ENCODE peak calls at places on chromosomes 13 and 19, in eight cellular contexts. H, P, L, J, K, Z, G and F are unnamed samples.

GRCh38 chr19:7497292-7497691 is 8.5 kb upstream of the PEX11G start:
- DNase-seq in L (no peak), H (no peak), Z (no peak), P (no peak), J (no peak), G (peak; percentile 42), K (no peak), F (no peak)

GRCh38 chr13:67299072-67299635 is 69.0 kb upstream of the PCDH9 start:
- DNase-seq in H (peak; percentile 73), K (peak; percentile 38), G (no peak), L (no peak), P (no peak), J (no peak), Z (no peak), F (no peak)

GRCh38 chr13:39306639-39307589 is 268.7 kb downstream of the NHLRC3 start:
- DNase-seq in G (no peak), L (no peak), K (no peak), J (no peak), Z (no peak), P (no peak), H (no peak), F (no peak)

GRCh38 chr13:57763689-57764088 is 132.1 kb downstream of the PCDH17 start:
- DNase-seq in K (no peak), H (no peak), P (no peak), L (no peak), G (no peak), Z (no peak), J (no peak), F (no peak)

GRCh38 chr19:3190470-3190770 is 4.7 kb downstream of the NCLN start:
- DNase-seq in G (no peak), P (no peak), H (no peak), K (no peak), J (no peak), L (peak; percentile 43), Z (no peak), F (no peak)

GRCh38 chr19:57941593-57941992 is 5.9 kb downstream of the ZNF256 start:
- DNase-seq in L (no peak), J (no peak), H (no peak), Z (no peak), P (no peak), G (no peak), K (no peak), F (no peak)

GRCh38 chr13:96252903-96253302 is 163.0 kb downstream of the HS6ST3 start:
- DNase-seq in K (no peak), H (no peak), G (no peak), L (no peak), P (no peak), J (no peak), Z (no peak), F (no peak)

GRCh38 chr19:47093841-47094240 is 19.7 kb downstream of the ZC3H4 start:
- DNase-seq in H (no peak), Z (no peak), L (no peak), G (no peak), P (no peak), K (no peak), J (no peak), F (no peak)

GRCh38 chr13:108586826-108587225 is 42.6 kb upstream of the MYO16 start:
- DNase-seq in K (no peak), Z (no peak), L (no peak), G (no peak), P (no peak), J (no peak), H (no peak), F (no peak)

GRCh38 chr13:20140487-20140886 is 20.4 kb downstream of the GJA3 start:
- DNase-seq in Z (no peak), L (no peak), J (no peak), P (no peak), H (no peak), G (no peak), K (no peak), F (no peak)

GRCh38 chr19:18322318-18322758 is 538 bp downstream of the LSM4 start:
- DNase-seq in K (no peak), Z (no peak), L (peak; percentile 75), J (peak; percentile 68), H (peak; percentile 43), P (no peak), G (peak; percentile 62), F (peak; percentile 87)

GRCh38 chr13:109162248-109163051 is 533.0 kb downstream of the MYO16 start:
- DNase-seq in L (no peak), Z (no peak), P (no peak), K (no peak), G (no peak), H (peak; percentile 73), J (peak; percentile 45), F (no peak)

GRCh38 chr13:50484472-50485113 is 358.9 kb downstream of the DLEU7 start:
- DNase-seq in Z (no peak), G (no peak), K (no peak), H (no peak), P (no peak), J (no peak), L (no peak), F (no peak)

GRCh38 chr19:43526884-43527859 is at the start of gene ETHE1:
- DNase-seq in H (peak; percentile 54), J (peak; percentile 77), G (peak; percentile 90), P (peak; percentile 93), Z (peak; percentile 61), K (no peak), L (peak; percentile 85), F (peak; percentile 94)

GRCh38 chr19:3135961-3136683 is at the start of gene GNA15:
- DNase-seq in K (no peak), Z (peak; percentile 64), L (peak; percentile 29), P (peak; percentile 86), J (peak; percentile 85), G (peak; percentile 13), H (no peak), F (peak; percentile 53)

GRCh38 chr19:574658-575526 is 2.5 kb downstream of the BSG start:
- DNase-seq in J (no peak), H (peak; percentile 47), L (peak; percentile 66), K (no peak), G (peak; percentile 75), P (no peak), Z (no peak), F (peak; percentile 36)

GRCh38 chr13:19153782-19154450 is 27.7 kb downstream of the TUBA3C start:
- DNase-seq in H (no peak), K (no peak), P (peak; percentile 57), L (peak; percentile 4), G (peak; percentile 56), Z (no peak), J (no peak), F (no peak)

GRCh38 chr13:23506071-23506820 is 64.0 kb upstream of the TNFRSF19 start:
- DNase-seq in K (no peak), H (no peak), Z (no peak), L (no peak), P (no peak), J (no peak), G (no peak), F (no peak)

GRCh38 chr19:3470500-3471128 is 9.7 kb downstream of the SMIM24 start:
- DNase-seq in Z (no peak), J (no peak), G (no peak), K (no peak), L (no peak), H (no peak), P (no peak), F (no peak)

GRCh38 chr19:55230780-55231179 is 2.2 kb upstream of the TMEM86B start:
- DNase-seq in G (no peak), K (no peak), P (peak; percentile 60), J (no peak), H (no peak), L (no peak), Z (no peak), F (no peak)

GRCh38 chr19:55228403-55229031 is at the start of gene TMEM86B:
- DNase-seq in G (no peak), Z (no peak), P (no peak), J (no peak), H (no peak), K (no peak), L (no peak), F (no peak)

GRCh38 chr19:55229145-55229788 is 704 bp upstream of the TMEM86B start:
- DNase-seq in G (no peak), L (no peak), P (no peak), J (no peak), H (no peak), Z (no peak), K (no peak), F (no peak)

GRCh38 chr19:55230329-55230728 is 1.8 kb upstream of the TMEM86B start:
- DNase-seq in J (no peak), L (no peak), H (no peak), P (no peak), Z (no peak), G (no peak), K (no peak), F (no peak)

GRCh38 chr19:55229789-55230182 is 1.2 kb upstream of the TMEM86B start:
- DNase-seq in H (no peak), L (peak; percentile 78), J (no peak), K (no peak), G (no peak), P (no peak), Z (no peak), F (no peak)
- H3K27ac ChIP-seq in H (no peak overlapping the region), L (peak overlapping the region; percentile 32), J (no peak overlapping the region), K (no peak overlapping the region), G (no peak overlapping the region), P (no peak overlapping the region), Z (no peak overlapping the region), F (no peak overlapping the region)

GRCh38 chr13:98960331-98961203 is 17.3 kb downstream of the DOCK9 start:
- DNase-seq in G (no peak), L (no peak), J (no peak), K (no peak), H (no peak), Z (no peak), P (no peak), F (no peak)
- H3K27ac ChIP-seq in G (no peak overlapping the region), L (no peak overlapping the region), J (no peak overlapping the region), K (no peak overlapping the region), H (no peak overlapping the region), Z (no peak overlapping the region), P (no peak overlapping the region), F (no peak overlapping the region)

GRCh38 chr19:49915271-49915670 is 13.7 kb upstream of the ATF5 start:
- DNase-seq in J (no peak), L (no peak), P (no peak), H (no peak), Z (no peak), K (no peak), G (no peak), F (no peak)

GRCh38 chr19:49913720-49914119 is 15.3 kb upstream of the ATF5 start:
- DNase-seq in K (no peak), L (no peak), G (no peak), P (no peak), H (no peak), Z (no peak), J (no peak), F (no peak)

GRCh38 chr19:49920624-49921363 is 8.2 kb upstream of the ATF5 start:
- DNase-seq in Z (no peak), P (no peak), L (no peak), G (no peak), J (no peak), K (no peak), H (no peak), F (no peak)

GRCh38 chr19:49918089-49918488 is 10.9 kb upstream of the ATF5 start:
- DNase-seq in Z (no peak), G (no peak), K (no peak), J (no peak), P (no peak), H (no peak), L (no peak), F (no peak)

GRCh38 chr19:49916839-49917733 is 11.9 kb upstream of the ATF5 start:
- DNase-seq in J (no peak), H (no peak), K (no peak), P (no peak), L (no peak), Z (no peak), G (no peak), F (no peak)
- H3K27ac ChIP-seq in J (no peak overlapping the region), H (no peak overlapping the region), K (no peak overlapping the region), P (no peak overlapping the region), L (no peak overlapping the region), Z (no peak overlapping the region), G (no peak overlapping the region), F (no peak overlapping the region)

GRCh38 chr13:48121733-48122132 is 26.8 kb upstream of the MED4 start:
- DNase-seq in G (no peak), P (no peak), L (no peak), K (no peak), H (no peak), Z (no peak), J (no peak), F (no peak)
- H3K27ac ChIP-seq in G (no peak overlapping the region), P (no peak overlapping the region), L (no peak overlapping the region), K (no peak overlapping the region), H (no peak overlapping the region), Z (no peak overlapping the region), J (no peak overlapping the region), F (no peak overlapping the region)